ENCODE peak calls at places on chromosomes 3 and 15, in six cellular contexts. V, W, E, F, K and J are unnamed samples.

GRCh38 chr3:58672451-58672850 is 5.9 kb upstream of the FAM3D start:
- DNase-seq in V (no peak), W (no peak), E (no peak), F (no peak), K (no peak), J (no peak)

GRCh38 chr15:59200560-59200959 is 6.1 kb upstream of the LDHAL6B start:
- DNase-seq in V (no peak), W (no peak), E (no peak), F (no peak), K (no peak), J (no peak)

GRCh38 chr15:64013179-64014043 is 32.9 kb downstream of the DAPK2 start:
- DNase-seq in V (no peak), W (no peak), E (no peak), F (no peak), K (no peak), J (no peak)

GRCh38 chr3:179224584-179224983 is 26.3 kb downstream of the KCNMB3 start:
- DNase-seq in V (no peak), W (no peak), E (no peak), F (no peak), K (no peak), J (no peak)

GRCh38 chr3:183810643-183811594 is 14.5 kb downstream of the MAP6D1 start:
- DNase-seq in V (no peak), W (no peak), E (no peak), F (no peak), K (no peak), J (no peak)

GRCh38 chr3:78974181-78974770 is 793.5 kb downstream of the ROBO1 start:
- DNase-seq in V (no peak), W (no peak), E (no peak), F (no peak), K (no peak), J (no peak)

GRCh38 chr15:101000271-101000681 is 81.1 kb downstream of the LRRK1 start:
- DNase-seq in V (no peak), W (no peak), E (no peak), F (peak; percentile 39), K (no peak), J (peak; percentile 84)

GRCh38 chr15:81945014-81945615 is 100.7 kb downstream of the MEX3B start:
- DNase-seq in V (no peak), W (peak; percentile 82), E (no peak), F (no peak), K (no peak), J (peak; percentile 9)

GRCh38 chr15:78298983-78299301 is 467 bp downstream of the SKIC8 start:
- DNase-seq in V (no peak), W (no peak), E (no peak), F (no peak), K (no peak), J (no peak)

GRCh38 chr15:68997050-68997449 is 17.4 kb upstream of the NOX5 start:
- DNase-seq in V (no peak), W (no peak), E (no peak), F (no peak), K (no peak), J (no peak)

GRCh38 chr3:60703956-60704736 is 547.1 kb downstream of the FHIT start:
- DNase-seq in V (no peak), W (no peak), E (no peak), F (no peak), K (no peak), J (no peak)

GRCh38 chr15:59680346-59680745 is 8.8 kb downstream of the BNIP2 start:
- DNase-seq in V (no peak), W (no peak), E (no peak), F (no peak), K (no peak), J (no peak)

GRCh38 chr3:56193531-56193930 is 274.7 kb downstream of the ERC2 start:
- DNase-seq in V (no peak), W (no peak), E (no peak), F (no peak), K (no peak), J (no peak)

DNA sequence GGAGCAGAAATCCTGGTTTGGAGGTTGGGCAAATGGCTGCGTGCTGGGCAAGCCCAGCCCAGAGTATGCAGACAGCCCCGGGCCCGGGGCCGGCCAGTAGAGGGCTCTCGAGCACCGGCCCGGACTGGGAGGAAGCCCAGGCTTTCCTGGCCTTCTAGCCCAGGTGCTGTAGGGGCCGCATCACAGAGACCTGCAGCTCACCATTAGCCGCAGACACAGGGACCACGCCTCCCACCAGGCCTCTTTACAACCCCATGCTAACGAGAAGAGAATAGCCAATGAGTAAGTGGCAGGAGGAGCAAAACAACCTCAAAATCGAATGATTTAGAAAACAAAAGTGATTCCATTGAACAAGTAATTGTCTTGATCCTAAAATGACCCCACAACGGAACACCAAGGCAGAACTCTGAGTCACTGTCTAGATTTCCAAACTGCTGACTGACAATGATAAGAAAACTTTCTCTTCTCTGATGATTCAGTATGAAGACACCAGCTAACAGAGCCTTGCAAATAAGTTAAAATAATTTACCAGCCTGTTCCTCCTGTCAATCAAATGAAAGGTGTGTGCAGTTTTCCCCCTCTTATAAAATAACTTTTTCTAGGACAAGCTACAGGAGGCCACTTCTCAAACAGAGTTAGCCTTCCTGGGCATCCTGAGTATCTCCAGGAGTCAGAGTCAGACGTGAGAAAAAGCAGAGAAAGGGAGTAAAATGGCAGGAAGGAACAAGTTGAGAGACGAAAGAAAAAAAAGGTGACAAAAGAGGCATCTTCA is 102.2 kb downstream of the DGKG start:
- DNase-seq in V (peak; percentile 57), W (peak; percentile 81), E (peak; percentile 75), F (peak; percentile 89), K (no peak), J (peak; percentile 85)
- TF ChIP-seq ZNF274 in V (no peak), W (no peak), E (no peak), F (no peak), K (no peak), J (no peak)

DNA sequence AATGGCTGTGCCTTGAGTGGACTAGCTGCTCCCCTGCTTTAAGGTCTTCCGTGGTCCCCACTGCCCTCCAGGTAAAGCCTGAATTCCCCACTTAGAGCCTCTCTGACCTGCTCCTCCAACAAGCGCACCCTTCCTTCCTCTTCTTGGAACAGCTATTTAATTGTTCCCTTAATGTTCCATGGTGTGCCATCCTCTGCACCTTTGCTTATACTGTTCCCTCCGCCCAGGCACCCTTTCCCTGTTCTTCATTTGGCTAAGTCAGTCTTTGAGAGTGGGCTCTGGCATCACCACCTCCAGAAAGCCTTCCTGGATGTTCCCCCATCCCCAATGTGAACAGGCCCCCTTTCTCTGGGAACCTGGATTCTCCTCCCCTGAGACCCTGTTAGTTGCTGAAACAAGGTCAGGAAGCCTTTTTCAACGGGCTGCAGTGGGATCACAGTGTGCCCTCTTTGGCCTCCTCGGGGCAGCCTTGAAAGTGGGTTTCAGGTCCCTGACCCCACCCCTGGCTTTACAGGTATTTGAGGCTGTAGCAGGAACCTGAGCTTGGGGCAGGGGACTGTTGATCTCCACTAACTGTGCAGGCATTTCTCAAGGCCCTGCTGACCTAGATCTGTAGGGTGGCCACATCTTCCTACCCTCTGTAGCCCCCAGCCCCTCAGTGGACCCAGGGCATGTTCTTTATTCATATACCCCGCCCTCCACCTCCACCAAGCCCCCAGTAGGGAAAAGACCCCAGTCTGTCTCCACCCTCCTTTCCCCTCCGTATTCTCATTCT is 5.0 kb downstream of the ISLR start:
- DNase-seq in V (no peak), W (no peak), E (no peak), F (no peak), K (no peak), J (no peak)
- H3K4me3 ChIP-seq in V (no peak overlapping the region), W (no peak overlapping the region), E (no peak overlapping the region), F (no peak overlapping the region), K (no peak overlapping the region), J (no peak overlapping the region)

DNA sequence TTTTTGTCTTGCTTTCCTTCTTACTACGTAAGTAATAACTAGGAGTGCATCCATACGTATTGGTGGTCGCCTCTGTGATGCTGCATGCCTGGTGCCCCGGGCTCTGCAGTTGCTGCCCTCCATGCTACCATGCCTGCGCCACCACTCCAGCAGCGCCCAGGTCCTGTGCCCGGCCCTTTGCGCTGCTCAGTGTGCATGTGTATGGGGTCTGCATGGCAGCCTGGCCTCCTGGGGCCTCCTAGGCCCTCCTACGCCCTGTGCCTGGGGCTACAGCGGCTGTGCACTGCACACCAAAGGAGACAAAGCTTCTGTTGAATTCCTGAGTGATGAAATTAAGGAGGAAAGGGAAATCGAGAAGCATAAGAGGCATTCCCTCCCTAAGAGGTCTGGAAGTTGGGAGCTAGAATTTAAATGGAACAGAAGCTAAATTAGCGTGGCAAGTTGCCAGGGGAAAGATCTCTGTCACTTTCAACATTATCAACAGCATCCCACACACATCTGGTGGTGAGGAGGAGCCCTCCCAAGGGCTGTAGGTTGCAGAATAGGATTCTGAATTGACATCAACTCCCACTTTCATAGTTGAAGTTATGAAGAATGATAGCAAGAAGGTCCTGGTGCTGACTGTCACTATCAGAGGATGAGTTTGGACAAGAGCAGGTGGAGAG is 275.0 kb upstream of the CHRM5 start:
- DNase-seq in V (no peak), W (no peak), E (no peak), F (no peak), K (no peak), J (no peak)
- H3K4me1 ChIP-seq in V (no peaks in the 10 kb centered on the region), W (no peaks in the 10 kb centered on the region), E (no peaks in the 10 kb centered on the region), F (no peaks in the 10 kb centered on the region), K (no peaks in the 10 kb centered on the region), J (no peaks in the 10 kb centered on the region)

GRCh38 chr3:148211725-148212124 is 486.0 kb upstream of the AGTR1 start:
- DNase-seq in V (peak; percentile 24), W (no peak), E (peak; percentile 12), F (no peak), K (no peak), J (no peak)
- TF ChIP-seq ZNF274 in V (no peak), W (no peak), E (no peak), F (no peak), K (no peak), J (no peak)

DNA sequence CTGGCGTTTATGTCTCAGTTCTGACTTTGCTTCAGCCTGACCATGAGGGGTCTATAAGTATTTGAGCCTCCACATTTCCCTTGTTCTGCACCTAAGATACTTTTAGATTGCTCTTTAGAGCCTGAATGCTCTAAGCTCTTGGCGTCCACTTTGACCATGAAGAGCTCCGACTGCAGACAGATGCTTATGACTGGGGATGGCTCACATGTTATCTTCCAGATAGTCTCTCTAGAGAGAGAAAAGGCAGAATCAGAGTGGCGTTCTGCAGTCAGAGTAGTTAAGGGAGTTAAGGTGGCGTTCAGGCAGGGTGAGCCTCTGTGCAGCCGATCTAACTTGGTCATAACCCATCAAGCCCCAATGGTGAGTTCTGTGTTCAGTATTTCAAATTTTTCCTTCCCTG is 487.9 kb upstream of the NR2F2 start:
- DNase-seq in V (no peak), W (no peak), E (no peak), F (no peak), K (no peak), J (no peak)
- H3K4me3 ChIP-seq in V (no peak overlapping the region), W (no peak overlapping the region), E (no peak overlapping the region), F (no peak overlapping the region), K (no peak overlapping the region), J (no peak overlapping the region)